ENCODE peak calls at places on chromosome 16, in nine cellular contexts. T is H9; H is iPS DF 6.9; N is heart right ventricle; L is adrenal gland; F is RWPE1; M is colonic mucosa; X is CD4-positive, alpha-beta T cell; Q is heart left ventricle. B is an unnamed sample.

GRCh38 chr16:11781773-11782172 is 15.3 kb downstream of the ZC3H7A start:
- DNase-seq in L (no peak), X (no peak), M (no peak), F (peak), N (no peak), Q (no peak), H (no peak), T (no peak), B (no peak)

GRCh38 chr16:3095869-3096268 is 3.2 kb downstream of the ZSCAN10 start:
- DNase-seq in M (no peak), F (no peak), T (no peak), N (peak), X (no peak), L (no peak), Q (no peak), H (no peak), B (no peak)

GRCh38 chr16:84976644-84977400 is 34.5 kb downstream of the ZDHHC7 start:
- DNase-seq in M (peak), L (peak), H (no peak), Q (peak), T (no peak), N (peak), X (no peak), F (no peak), B (peak)

GRCh38 chr16:2904100-2904921 is 7.4 kb upstream of the FLYWCH1 start:
- DNase-seq in M (peak), T (peak), H (peak), X (peak), N (peak), L (peak), Q (peak), F (peak), B (peak)

GRCh38 chr16:23700509-23700908 is 12.5 kb downstream of the ERN2 start:
- DNase-seq in F (no peak), N (no peak), L (no peak), M (no peak), T (peak), X (no peak), H (no peak), Q (no peak), B (no peak)

GRCh38 chr16:53901396-53901795 is 197.4 kb downstream of the FTO start:
- DNase-seq in L (no peak), H (no peak), F (no peak), T (no peak), Q (no peak), X (no peak), M (no peak), N (no peak), B (no peak)

GRCh38 chr16:2372684-2373083 is 32.2 kb upstream of the ABCA3 start:
- DNase-seq in X (no peak), T (no peak), H (no peak), N (no peak), Q (no peak), L (no peak), F (no peak), M (no peak), B (no peak)

GRCh38 chr16:3009568-3010390 is 2.9 kb upstream of the CLDN9 start:
- DNase-seq in X (no peak), H (no peak), N (no peak), L (no peak), Q (no peak), F (peak), M (no peak), T (peak), B (peak)

GRCh38 chr16:76668207-76668725 is 391.1 kb downstream of the CNTNAP4 start:
- DNase-seq in F (no peak), M (no peak), X (no peak), H (no peak), N (no peak), L (no peak), Q (peak), T (peak), B (no peak)

GRCh38 chr16:13332713-13333255 is 431.4 kb downstream of the SHISA9 start:
- DNase-seq in T (peak), X (no peak), N (no peak), L (no peak), Q (no peak), M (no peak), H (no peak), F (no peak), B (no peak)

DNA sequence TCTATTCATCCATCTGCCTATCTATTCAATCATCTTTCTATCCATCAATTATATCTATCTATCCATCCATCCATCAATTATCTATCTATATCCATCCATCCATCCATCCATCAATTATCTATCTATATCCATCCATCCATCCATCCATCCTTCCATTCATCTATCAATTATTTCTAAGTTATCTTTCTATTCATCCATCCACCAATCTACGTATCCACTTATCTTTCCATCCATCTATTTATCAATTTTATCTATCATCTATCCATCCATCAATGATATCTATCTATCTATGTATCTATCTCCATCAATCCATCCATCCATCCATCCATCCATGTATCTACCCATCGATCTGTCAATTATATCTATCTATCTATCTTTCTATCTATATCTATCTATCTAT is 158.4 kb upstream of the ZKSCAN2 start:
- DNase-seq in Q (no peak), X (no peak), L (no peak), M (no peak), F (no peak), N (no peak), H (no peak), T (no peak), B (no peak)
- H3K27ac ChIP-seq in Q (no peak), X (no peak), L (no peak), M (no peak), F (no peak), N (no peak), H (no peak), T (no peak), B (no peak)

GRCh38 chr16:88856122-88856827 is 472 bp downstream of the GALNS start:
- DNase-seq in N (no peak), Q (no peak), L (no peak), F (peak), T (peak), H (no peak), M (no peak), X (no peak), B (no peak)

GRCh38 chr16:88855176-88855575 is 1.6 kb downstream of the GALNS start:
- DNase-seq in F (no peak), N (no peak), X (no peak), M (no peak), L (no peak), H (no peak), T (no peak), Q (no peak), B (no peak)

GRCh38 chr16:88853336-88853941 is 3.3 kb downstream of the GALNS start:
- DNase-seq in L (no peak), Q (no peak), F (no peak), N (no peak), T (no peak), H (no peak), M (no peak), X (no peak), B (no peak)

GRCh38 chr16:88855736-88856121 is 1.0 kb downstream of the GALNS start:
- DNase-seq in N (no peak), M (no peak), F (no peak), X (no peak), H (no peak), T (no peak), L (no peak), Q (no peak), B (no peak)

GRCh38 chr16:88854306-88855111 is 2.2 kb downstream of the GALNS start:
- DNase-seq in X (no peak), H (no peak), M (no peak), N (no peak), Q (no peak), L (no peak), T (no peak), F (no peak), B (no peak)
- H3K27ac ChIP-seq in X (no peak), H (no peak), M (no peak), N (no peak), Q (no peak), L (no peak), T (no peak), F (peak), B (no peak)

DNA sequence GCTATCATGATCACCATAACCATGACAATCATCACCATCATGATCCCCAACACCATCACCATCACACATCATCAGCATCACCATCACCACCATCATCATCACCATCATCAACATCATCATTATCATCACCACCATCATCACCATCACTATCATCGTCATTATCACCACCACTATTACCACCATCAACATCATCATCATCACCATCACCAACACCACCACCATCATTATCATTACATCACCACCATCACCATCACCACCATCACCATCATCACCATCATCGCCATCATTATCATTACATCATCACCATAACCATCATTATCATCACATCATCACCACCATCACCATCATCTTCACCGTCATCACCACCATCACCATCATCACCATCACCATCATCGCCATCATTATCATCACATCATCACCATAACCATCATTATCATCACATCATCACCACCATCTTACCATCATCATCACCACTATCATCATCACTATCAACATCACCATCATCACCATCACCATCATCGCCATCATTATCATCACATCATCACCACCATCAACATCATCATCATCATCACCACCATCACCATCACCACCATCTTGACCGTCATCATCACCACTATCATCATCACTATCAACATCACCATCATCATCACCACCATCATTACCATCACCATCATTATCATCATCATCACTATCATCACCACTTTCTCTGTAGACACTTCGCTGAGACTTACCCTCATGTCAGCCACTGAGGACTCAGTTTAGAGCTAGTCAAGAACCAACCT is 366.0 kb downstream of the C16orf95 start:
- DNase-seq in T (no peak), L (no peak), X (no peak), M (no peak), N (no peak), F (no peak), H (no peak), Q (no peak), B (no peak)
- H3K27ac ChIP-seq in T (no peak), L (no peak), X (no peak), M (no peak), N (no peak), F (peak), H (no peak), Q (no peak), B (no peak)

GRCh38 chr16:82967424-82967823 is 340.7 kb downstream of the CDH13 start:
- DNase-seq in M (no peak), Q (no peak), X (no peak), H (no peak), F (no peak), L (no peak), T (no peak), N (no peak), B (no peak)

GRCh38 chr16:82965808-82966207 is 339.0 kb downstream of the CDH13 start:
- DNase-seq in M (no peak), F (no peak), Q (no peak), H (no peak), L (no peak), T (no peak), N (no peak), X (no peak), B (no peak)

GRCh38 chr16:82960923-82961322 is 334.2 kb downstream of the CDH13 start:
- DNase-seq in M (no peak), Q (no peak), F (no peak), H (no peak), T (no peak), X (no peak), N (no peak), L (no peak), B (no peak)

DNA sequence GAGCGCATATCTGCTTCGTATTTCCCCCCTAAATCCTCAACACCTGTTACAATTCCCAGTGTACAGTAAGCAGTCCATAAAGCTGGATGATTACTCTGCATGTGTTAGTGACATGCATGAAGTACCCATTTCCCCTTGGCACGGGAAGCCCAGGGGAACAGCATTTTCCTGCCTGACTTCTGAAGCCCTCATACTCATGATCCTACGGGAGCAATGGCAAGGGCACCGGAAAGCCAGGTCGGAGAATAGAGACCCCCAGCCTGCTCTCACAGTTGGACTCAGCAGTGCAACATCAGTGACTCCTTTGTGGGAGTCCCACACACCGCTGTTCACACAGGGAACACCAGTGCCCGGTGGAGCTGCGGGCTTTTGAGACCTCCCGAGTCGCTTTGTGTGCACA is 336.9 kb downstream of the CDH13 start:
- DNase-seq in H (no peak), M (no peak), Q (no peak), L (no peak), F (no peak), X (no peak), N (no peak), T (no peak), B (no peak)
- H3K27ac ChIP-seq in H (no peak), M (no peak), Q (no peak), L (no peak), F (no peak), X (no peak), N (no peak), T (no peak), B (no peak)

GRCh38 chr16:80887062-80887461 is 82.7 kb upstream of the CDYL2 start:
- DNase-seq in X (no peak), L (no peak), F (no peak), Q (no peak), T (no peak), H (no peak), N (no peak), M (peak), B (no peak)
- H3K27ac ChIP-seq in X (no peak), L (no peak), F (no peak), Q (no peak), T (no peak), H (no peak), N (no peak), M (peak), B (no peak)